ENCODE peak calls at places on chromosome 19, in eight cellular contexts. B, D, N, H, P, S, A and I are unnamed samples. For H3K4me1, the result is how much of the 10 kb centered on the place peaks cover.

GRCh38 chr19:49165865-49166301 is 8.3 kb downstream of the TRPM4 start:
- DNase-seq in B (no peak), D (no peak), N (no peak), H (peak), P (peak), S (no peak), A (no peak), I (no peak)

GRCh38 chr19:15181394-15181793 is 19.4 kb downstream of the NOTCH3 start:
- DNase-seq in B (no peak), D (no peak), N (no peak), H (no peak), P (peak), S (no peak), A (no peak), I (no peak)

GRCh38 chr19:53086949-53087348 is 16.3 kb downstream of the ZNF160 start:
- DNase-seq in B (no peak), D (no peak), N (peak), H (no peak), P (no peak), S (no peak), A (peak), I (peak)

GRCh38 chr19:43784981-43785808 is 4.4 kb upstream of the KCNN4 start:
- DNase-seq in B (no peak), D (no peak), N (peak), H (peak), P (peak), S (peak), A (peak), I (no peak)

GRCh38 chr19:52451241-52451640 is 2.1 kb upstream of the ZNF578 start:
- DNase-seq in B (no peak), D (no peak), N (peak), H (no peak), P (no peak), S (no peak), A (no peak), I (no peak)

GRCh38 chr19:48636859-48637448 is at the start of gene DBP:
- DNase-seq in B (peak), D (peak), N (no peak), H (peak), P (peak), S (peak), A (no peak), I (peak)

GRCh38 chr19:47315125-47315821 is 5.6 kb downstream of the C5AR1 start:
- DNase-seq in B (no peak), D (peak), N (peak), H (peak), P (peak), S (peak), A (peak), I (peak)

GRCh38 chr19:17339088-17339741 is 1.9 kb downstream of the GTPBP3 start:
- DNase-seq in B (no peak), D (no peak), N (no peak), H (no peak), P (peak), S (no peak), A (no peak), I (no peak)

GRCh38 chr19:41545547-41545946 is 30.4 kb upstream of the CEACAM21 start:
- DNase-seq in B (no peak), D (no peak), N (no peak), H (no peak), P (no peak), S (no peak), A (no peak), I (no peak)

GRCh38 chr19:45104658-45105384 is 11.8 kb downstream of the PPP1R37 start:
- DNase-seq in B (no peak), D (no peak), N (no peak), H (no peak), P (no peak), S (no peak), A (no peak), I (no peak)

GRCh38 chr19:17260842-17261325 is 3.7 kb downstream of the USHBP1 start:
- DNase-seq in B (no peak), D (peak), N (peak), H (peak), P (peak), S (peak), A (peak), I (peak)

GRCh38 chr19:4980087-4980486 is 11.2 kb downstream of the KDM4B start:
- DNase-seq in B (no peak), D (no peak), N (no peak), H (no peak), P (no peak), S (no peak), A (no peak), I (no peak)

GRCh38 chr19:45474941-45475516 is 7.2 kb downstream of the FOSB start:
- DNase-seq in B (no peak), D (no peak), N (no peak), H (no peak), P (no peak), S (no peak), A (no peak), I (no peak)

GRCh38 chr19:50300814-50301606 is 28.2 kb downstream of the KCNC3 start:
- DNase-seq in B (no peak), D (no peak), N (no peak), H (no peak), P (no peak), S (no peak), A (no peak), I (no peak)

GRCh38 chr19:13396256-13397080 is 109.8 kb downstream of the CACNA1A start:
- DNase-seq in B (no peak), D (peak), N (peak), H (peak), P (peak), S (peak), A (peak), I (peak)

GRCh38 chr19:43687660-43687997 is 17.7 kb upstream of the PLAUR start:
- DNase-seq in B (no peak), D (no peak), N (no peak), H (no peak), P (no peak), S (no peak), A (no peak), I (no peak)

GRCh38 chr19:7637374-7638256 is 705 bp downstream of the STXBP2 start:
- DNase-seq in B (no peak), D (no peak), N (peak), H (peak), P (no peak), S (peak), A (no peak), I (peak)

GRCh38 chr19:54959840-54960239 is 6.3 kb upstream of the NLRP2 start:
- DNase-seq in B (no peak), D (no peak), N (no peak), H (no peak), P (no peak), S (no peak), A (no peak), I (no peak)

GRCh38 chr19:41995959-41996797 is 2.1 kb upstream of the ATP1A3 start:
- DNase-seq in B (no peak), D (no peak), N (peak), H (no peak), P (peak), S (no peak), A (no peak), I (no peak)

GRCh38 chr19:43476606-43477005 is 11.2 kb upstream of the LYPD3 start:
- DNase-seq in B (no peak), D (no peak), N (no peak), H (no peak), P (no peak), S (no peak), A (no peak), I (no peak)

GRCh38 chr19:46115396-46116109 is 8.9 kb downstream of the IGFL3 start:
- DNase-seq in B (no peak), D (no peak), N (no peak), H (no peak), P (no peak), S (no peak), A (peak), I (no peak)

GRCh38 chr19:50266896-50267295 is 62.3 kb downstream of the KCNC3 start:
- DNase-seq in B (no peak), D (no peak), N (peak), H (peak), P (peak), S (no peak), A (no peak), I (no peak)

GRCh38 chr19:2164020-2164988 is 571 bp downstream of the DOT1L start:
- DNase-seq in B (no peak), D (no peak), N (no peak), H (no peak), P (peak), S (no peak), A (peak), I (no peak)

GRCh38 chr19:47609885-47610545 is 1.1 kb downstream of the BICRA start:
- DNase-seq in B (no peak), D (peak), N (peak), H (peak), P (peak), S (peak), A (peak), I (peak)

GRCh38 chr19:23991170-23991569 is 76.5 kb downstream of the ZNF726 start:
- DNase-seq in B (no peak), D (no peak), N (no peak), H (no peak), P (peak), S (no peak), A (no peak), I (no peak)

DNA sequence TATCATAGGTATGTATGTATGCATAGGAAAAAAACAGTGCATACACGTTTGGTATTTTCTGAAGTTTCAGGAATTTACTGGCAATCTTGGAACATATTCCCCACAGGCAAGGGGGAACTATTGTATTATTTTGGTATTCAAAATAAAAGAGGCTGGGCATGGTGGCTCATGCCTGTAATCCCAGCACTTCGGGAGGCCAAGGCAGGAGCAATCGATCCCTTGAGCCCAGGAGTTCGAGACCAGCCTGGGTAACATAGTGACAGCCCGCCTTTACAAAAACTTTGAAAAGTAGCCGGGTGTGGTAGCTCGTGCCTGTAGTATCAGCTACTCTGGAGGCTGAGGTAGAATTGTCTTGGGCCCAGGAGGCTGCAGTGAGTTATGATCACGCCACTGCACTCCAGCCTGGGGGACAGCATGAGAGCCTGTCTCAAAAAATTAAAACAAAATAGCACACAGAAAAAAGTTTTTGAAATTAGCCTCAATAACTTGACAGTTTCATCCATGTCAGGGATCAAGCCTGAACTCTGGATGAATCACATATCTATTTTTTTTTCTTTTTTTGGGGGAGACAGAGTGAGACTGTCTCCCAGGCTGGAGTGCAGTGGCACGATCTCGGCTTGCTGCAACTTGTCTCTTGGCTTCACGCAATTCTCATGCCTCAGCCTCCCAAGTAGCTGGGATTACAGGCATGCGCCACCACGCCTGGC is 29.1 kb upstream of the HOMER3 start:
- DNase-seq in B (no peak), D (no peak), N (no peak), H (no peak), P (no peak), S (no peak), A (no peak), I (no peak)
- H3K4me1 ChIP-seq in B (under half), D (under half), N (under half), H (under half), P (under half), S (half or more), A (under half), I (under half)

GRCh38 chr19:35885225-35885624 is 15.1 kb downstream of the NFKBID start:
- DNase-seq in B (no peak), D (no peak), N (no peak), H (no peak), P (no peak), S (no peak), A (no peak), I (no peak)

GRCh38 chr19:35890113-35890650 is 10.2 kb downstream of the NFKBID start:
- DNase-seq in B (no peak), D (no peak), N (no peak), H (no peak), P (no peak), S (no peak), A (no peak), I (no peak)

GRCh38 chr19:35887197-35887596 is 13.1 kb downstream of the NFKBID start:
- DNase-seq in B (no peak), D (no peak), N (no peak), H (no peak), P (no peak), S (no peak), A (no peak), I (no peak)

GRCh38 chr19:35885909-35886308 is 14.4 kb downstream of the NFKBID start:
- DNase-seq in B (no peak), D (no peak), N (no peak), H (no peak), P (no peak), S (no peak), A (no peak), I (no peak)

GRCh38 chr19:35889370-35890112 is 10.8 kb downstream of the NFKBID start:
- DNase-seq in B (no peak), D (no peak), N (no peak), H (no peak), P (no peak), S (no peak), A (no peak), I (no peak)
- H3K4me1 ChIP-seq in B (under half), D (under half), N (under half), H (under half), P (under half), S (under half), A (under half), I (under half)

DNA sequence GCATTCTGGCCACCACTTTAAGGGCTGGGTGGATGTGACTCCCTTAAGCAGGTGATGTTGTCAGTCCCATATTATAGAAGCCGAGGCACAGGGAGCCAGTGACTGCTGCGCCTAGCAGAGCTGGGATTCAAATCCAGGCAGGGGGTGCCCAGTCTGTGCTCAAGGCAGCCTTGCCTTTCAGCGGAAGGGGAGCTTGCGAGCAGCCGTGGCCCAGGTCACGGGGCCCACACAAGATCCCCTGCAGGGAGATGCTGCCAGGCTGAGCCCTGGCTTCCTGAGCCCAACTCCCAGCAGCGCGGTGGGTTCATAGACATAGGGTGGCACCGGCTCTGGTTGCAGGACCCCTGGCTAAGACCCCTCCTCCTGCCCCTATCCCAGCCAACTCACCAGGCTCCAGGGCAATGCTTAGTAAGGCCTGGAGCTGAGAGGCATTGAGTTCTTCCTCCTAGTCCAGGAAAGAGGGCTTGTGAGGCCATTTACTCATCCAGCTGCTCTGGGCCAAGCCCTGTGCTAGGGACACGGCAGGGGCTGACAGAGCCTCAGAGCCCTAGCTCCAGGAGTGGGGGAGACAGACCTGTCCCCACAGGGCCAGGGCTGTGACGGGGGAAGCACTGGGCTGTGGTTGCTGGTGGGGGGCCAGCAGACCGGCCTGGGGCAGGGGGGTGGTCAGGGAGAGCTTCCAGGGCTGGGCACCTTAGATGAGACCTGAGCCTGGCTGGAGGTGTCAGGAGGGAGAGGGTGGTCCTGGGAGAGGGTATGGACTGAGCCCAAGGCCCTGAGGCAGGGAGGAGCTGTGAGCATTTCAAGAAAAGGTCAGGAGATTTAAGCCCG is 9.6 kb downstream of the CAPN12 start:
- DNase-seq in B (no peak), D (no peak), N (no peak), H (peak), P (no peak), S (peak), A (peak), I (no peak)
- H3K4me1 ChIP-seq in B (under half), D (under half), N (under half), H (half or more), P (under half), S (under half), A (under half), I (half or more)

GRCh38 chr19:30640266-30640965 is 268.2 kb downstream of the ZNF536 start:
- DNase-seq in B (no peak), D (no peak), N (no peak), H (no peak), P (no peak), S (no peak), A (no peak), I (no peak)

GRCh38 chr19:30634431-30634830 is 262.2 kb downstream of the ZNF536 start:
- DNase-seq in B (no peak), D (no peak), N (no peak), H (no peak), P (no peak), S (no peak), A (no peak), I (no peak)

GRCh38 chr19:30635026-30635985 is 263.1 kb downstream of the ZNF536 start:
- DNase-seq in B (no peak), D (no peak), N (no peak), H (no peak), P (no peak), S (no peak), A (no peak), I (no peak)

GRCh38 chr19:30637926-30638325 is 265.7 kb downstream of the ZNF536 start:
- DNase-seq in B (no peak), D (no peak), N (no peak), H (no peak), P (no peak), S (no peak), A (no peak), I (no peak)

GRCh38 chr19:30638889-30639288 is 266.7 kb downstream of the ZNF536 start:
- DNase-seq in B (no peak), D (no peak), N (no peak), H (no peak), P (no peak), S (no peak), A (no peak), I (no peak)
- H3K4me1 ChIP-seq in B (under half), D (under half), N (under half), H (under half), P (under half), S (under half), A (under half), I (under half)

DNA sequence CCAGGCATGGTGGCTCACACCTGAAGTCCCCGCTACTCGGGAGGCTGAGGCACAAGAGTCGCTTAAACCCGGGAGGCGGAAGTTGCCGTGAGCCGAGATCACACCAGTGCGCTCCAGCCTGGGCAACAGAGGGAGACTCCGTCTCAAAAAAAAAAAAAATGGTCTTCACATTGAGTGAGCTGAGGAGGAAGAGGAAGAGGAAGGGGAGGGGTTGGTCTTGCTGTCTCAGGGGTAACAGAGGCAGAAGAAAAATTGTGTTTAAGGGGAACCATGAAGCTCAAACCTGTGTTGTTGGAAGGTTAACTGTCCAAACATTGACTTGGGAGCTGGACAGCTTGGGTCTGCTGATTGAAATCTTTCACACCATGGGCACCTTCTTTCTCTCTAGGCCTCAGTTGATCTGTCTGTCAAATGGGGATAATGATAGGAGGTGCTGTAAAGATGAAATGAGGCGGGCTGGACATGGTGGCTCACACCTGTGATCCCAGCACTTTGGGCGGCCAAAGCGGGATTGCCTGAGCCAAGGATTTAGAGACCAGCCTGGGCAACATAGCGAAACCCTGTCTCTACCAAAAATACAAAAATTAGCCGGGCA is 9.8 kb upstream of the SLC44A2 start:
- DNase-seq in B (no peak), D (no peak), N (no peak), H (no peak), P (no peak), S (no peak), A (no peak), I (no peak)
- H3K4me1 ChIP-seq in B (under half), D (half or more), N (under half), H (under half), P (under half), S (half or more), A (under half), I (half or more)